ENCODE peak calls at places on chromosomes 4 and X, in seven cellular contexts. One of them, this sample, is unnamed.
A peak's percentile ranks its signal among the peaks of the same experiment; 100 is the strongest.

GRCh38 chr4:91330555-91331137 is 973.1 kb upstream of the GRID2 start:
- DNase-seq in HT1080: no peak
- DNase-seq in amniotic stem cell: no peak
- DNase-seq in NCI-H1105: no peak
- DNase-seq in CD4-positive, CD25-positive, alpha-beta regulatory T cell: no peak
- DNase-seq in mesendoderm: no peak
- DNase-seq in activated CD4-positive, alpha-beta T cell treated with anti-CD3 and anti-CD28 coated beads for 48 hours: no peak
- DNase-seq in this sample: no peak

GRCh38 chr4:15654556-15655222 is 468 bp downstream of the FBXL5 start:
- DNase-seq in activated CD4-positive, alpha-beta T cell treated with anti-CD3 and anti-CD28 coated beads for 48 hours: peak; percentile 54
- DNase-seq in HT1080: peak; percentile 44
- DNase-seq in NCI-H1105: peak; percentile 15
- DNase-seq in CD4-positive, CD25-positive, alpha-beta regulatory T cell: peak; percentile 44
- DNase-seq in amniotic stem cell: no peak
- DNase-seq in mesendoderm: peak; percentile 55
- DNase-seq in this sample: no peak

GRCh38 chr4:90951037-90951436 is 823.8 kb downstream of the CCSER1 start:
- DNase-seq in activated CD4-positive, alpha-beta T cell treated with anti-CD3 and anti-CD28 coated beads for 48 hours: no peak
- DNase-seq in NCI-H1105: no peak
- DNase-seq in HT1080: peak; percentile 85
- DNase-seq in mesendoderm: peak; percentile 89
- DNase-seq in amniotic stem cell: no peak
- DNase-seq in CD4-positive, CD25-positive, alpha-beta regulatory T cell: no peak
- DNase-seq in this sample: no peak

GRCh38 chr4:40475609-40476008 is 140.5 kb downstream of the CHRNA9 start:
- DNase-seq in mesendoderm: peak; percentile 18
- DNase-seq in HT1080: no peak
- DNase-seq in activated CD4-positive, alpha-beta T cell treated with anti-CD3 and anti-CD28 coated beads for 48 hours: no peak
- DNase-seq in CD4-positive, CD25-positive, alpha-beta regulatory T cell: no peak
- DNase-seq in amniotic stem cell: no peak
- DNase-seq in NCI-H1105: no peak
- DNase-seq in this sample: no peak

GRCh38 chrX:25810202-25810601 is 327.9 kb upstream of the MAGEB18 start:
- DNase-seq in amniotic stem cell: no peak
- DNase-seq in HT1080: peak; percentile 75
- DNase-seq in CD4-positive, CD25-positive, alpha-beta regulatory T cell: no peak
- DNase-seq in mesendoderm: peak; percentile 11
- DNase-seq in NCI-H1105: no peak
- DNase-seq in activated CD4-positive, alpha-beta T cell treated with anti-CD3 and anti-CD28 coated beads for 48 hours: no peak
- DNase-seq in this sample: no peak

GRCh38 chr4:75920327-75920726 is 18.1 kb upstream of the PPEF2 start:
- DNase-seq in NCI-H1105: no peak
- DNase-seq in CD4-positive, CD25-positive, alpha-beta regulatory T cell: no peak
- DNase-seq in mesendoderm: no peak
- DNase-seq in activated CD4-positive, alpha-beta T cell treated with anti-CD3 and anti-CD28 coated beads for 48 hours: no peak
- DNase-seq in HT1080: no peak
- DNase-seq in amniotic stem cell: no peak
- DNase-seq in this sample: no peak

GRCh38 chrX:66110112-66110511 is 53.9 kb upstream of the HEPH start:
- DNase-seq in activated CD4-positive, alpha-beta T cell treated with anti-CD3 and anti-CD28 coated beads for 48 hours: peak; percentile 12
- DNase-seq in NCI-H1105: no peak
- DNase-seq in mesendoderm: peak; percentile 21
- DNase-seq in amniotic stem cell: peak; percentile 0
- DNase-seq in CD4-positive, CD25-positive, alpha-beta regulatory T cell: peak; percentile 28
- DNase-seq in HT1080: peak; percentile 13
- DNase-seq in this sample: peak; percentile 1

GRCh38 chrX:150663061-150663460 is 30.1 kb upstream of the MTMR1 start:
- DNase-seq in NCI-H1105: peak; percentile 45
- DNase-seq in HT1080: no peak
- DNase-seq in activated CD4-positive, alpha-beta T cell treated with anti-CD3 and anti-CD28 coated beads for 48 hours: no peak
- DNase-seq in amniotic stem cell: no peak
- DNase-seq in mesendoderm: no peak
- DNase-seq in CD4-positive, CD25-positive, alpha-beta regulatory T cell: no peak
- DNase-seq in this sample: no peak

GRCh38 chr4:34046580-34046979 is 2197.7 kb downstream of the ARAP2 start:
- DNase-seq in CD4-positive, CD25-positive, alpha-beta regulatory T cell: no peak
- DNase-seq in mesendoderm: peak; percentile 2
- DNase-seq in amniotic stem cell: no peak
- DNase-seq in NCI-H1105: no peak
- DNase-seq in HT1080: peak; percentile 83
- DNase-seq in activated CD4-positive, alpha-beta T cell treated with anti-CD3 and anti-CD28 coated beads for 48 hours: no peak
- DNase-seq in this sample: no peak

GRCh38 chrX:121360280-121360679 is 312.9 kb downstream of the GLUD2 start:
- DNase-seq in activated CD4-positive, alpha-beta T cell treated with anti-CD3 and anti-CD28 coated beads for 48 hours: no peak
- DNase-seq in amniotic stem cell: no peak
- DNase-seq in mesendoderm: no peak
- DNase-seq in NCI-H1105: no peak
- DNase-seq in HT1080: no peak
- DNase-seq in CD4-positive, CD25-positive, alpha-beta regulatory T cell: no peak
- DNase-seq in this sample: no peak